ENCODE peak calls at places on chromosomes 11 and 22, in six cellular contexts. J is fibroblast of mammary gland, P is vagina, O is CD14-positive monocyte, C is foreskin keratinocyte, B is fibroblast of lung. Y is an unnamed sample.

GRCh38 chr11:16613401-16614381 is 124.8 kb upstream of the C11orf58 start:
- DNase-seq in J (peak), P (no peak), O (peak), C (peak), B (peak), Y (peak)

GRCh38 chr22:22558972-22559603 is at the start of gene PRAME:
- DNase-seq in J (peak), P (no peak), O (peak), C (no peak), B (peak), Y (no peak)

GRCh38 chr22:49536571-49537131 is 291.0 kb downstream of the BRD1 start:
- DNase-seq in J (no peak), P (no peak), O (no peak), C (no peak), B (no peak), Y (peak)

GRCh38 chr11:108853864-108854263 is 189.0 kb downstream of the DDX10 start:
- DNase-seq in J (no peak), P (no peak), O (no peak), C (peak), B (no peak), Y (no peak)

GRCh38 chr22:37639070-37639760 is at the start of gene SH3BP1:
- DNase-seq in J (no peak), P (no peak), O (peak), C (no peak), B (peak), Y (no peak)

GRCh38 chr11:47620836-47621378 is 21.5 kb downstream of the MTCH2 start:
- DNase-seq in J (no peak), P (no peak), O (no peak), C (no peak), B (no peak), Y (no peak)

GRCh38 chr11:6397636-6398035 is 7.4 kb downstream of the SMPD1 start:
- DNase-seq in J (no peak), P (no peak), O (no peak), C (no peak), B (peak), Y (no peak)

GRCh38 chr11:99739464-99740089 is 718.8 kb downstream of the CNTN5 start:
- DNase-seq in J (peak), P (no peak), O (no peak), C (peak), B (peak), Y (no peak)

GRCh38 chr22:17349172-17349571 is 20.1 kb upstream of the CECR2 start:
- DNase-seq in J (no peak), P (no peak), O (no peak), C (no peak), B (no peak), Y (no peak)

GRCh38 chr11:76690736-76691135 is 20.2 kb upstream of the LRRC32 start:
- DNase-seq in J (peak), P (no peak), O (no peak), C (peak), B (no peak), Y (no peak)

GRCh38 chr11:75554258-75555022 is 7.6 kb upstream of the SERPINH1 start:
- DNase-seq in J (peak), P (no peak), O (no peak), C (peak), B (peak), Y (peak)

GRCh38 chr11:122795281-122795680 is 43.0 kb upstream of the CRTAM start:
- DNase-seq in J (no peak), P (no peak), O (no peak), C (no peak), B (no peak), Y (no peak)

GRCh38 chr22:48629631-48630443 is 1197.8 kb downstream of the BRD1 start:
- DNase-seq in J (no peak), P (no peak), O (no peak), C (no peak), B (no peak), Y (no peak)

GRCh38 chr11:57536947-57537654 is at the start of gene SMTNL1:
- DNase-seq in J (no peak), P (no peak), O (no peak), C (no peak), B (no peak), Y (peak)

GRCh38 chr11:34245043-34245442 is 112.8 kb downstream of the ABTB2 start:
- DNase-seq in J (no peak), P (no peak), O (no peak), C (no peak), B (no peak), Y (no peak)

GRCh38 chr11:61035086-61035835 is 63.8 kb downstream of the CD6 start:
- DNase-seq in J (no peak), P (no peak), O (no peak), C (no peak), B (no peak), Y (no peak)

GRCh38 chr11:7579226-7579825 is 65.5 kb downstream of the PPFIBP2 start:
- DNase-seq in J (peak), P (no peak), O (no peak), C (no peak), B (peak), Y (no peak)

GRCh38 chr22:38031491-38031890 is 25.7 kb upstream of the PICK1 start:
- DNase-seq in J (no peak), P (no peak), O (no peak), C (no peak), B (no peak), Y (no peak)

GRCh38 chr11:3126207-3126865 is 38.8 kb downstream of the OSBPL5 start:
- DNase-seq in J (no peak), P (no peak), O (peak), C (no peak), B (no peak), Y (peak)

GRCh38 chr22:35648066-35649025 is at the start of gene APOL6:
- DNase-seq in J (peak), P (peak), O (no peak), C (peak), B (peak), Y (no peak)

GRCh38 chr22:26295583-26296126 is 126.4 kb downstream of the SEZ6L start:
- DNase-seq in J (no peak), P (no peak), O (no peak), C (no peak), B (no peak), Y (no peak)

GRCh38 chr11:9759519-9760179 is 95.8 kb downstream of the SWAP70 start:
- DNase-seq in J (peak), P (no peak), O (peak), C (peak), B (peak), Y (peak)

GRCh38 chr22:30047364-30047738 is 32.9 kb upstream of the HORMAD2 start:
- DNase-seq in J (peak), P (peak), O (no peak), C (no peak), B (no peak), Y (no peak)

GRCh38 chr11:115924744-115925567 is 420.7 kb upstream of the CADM1 start:
- DNase-seq in J (no peak), P (no peak), O (no peak), C (peak), B (peak), Y (no peak)

GRCh38 chr11:81870815-81871214 is 862.8 kb downstream of the FAM181B start:
- DNase-seq in J (no peak), P (no peak), O (no peak), C (peak), B (no peak), Y (no peak)

GRCh38 chr11:105130189-105130813 is 9.3 kb downstream of the CARD18 start:
- DNase-seq in J (no peak), P (no peak), O (no peak), C (peak), B (no peak), Y (no peak)
- TF ChIP-seq CTCF in J (no peak), P (no peak), O (no peak), C (no peak), B (no peak), Y (no peak)

DNA sequence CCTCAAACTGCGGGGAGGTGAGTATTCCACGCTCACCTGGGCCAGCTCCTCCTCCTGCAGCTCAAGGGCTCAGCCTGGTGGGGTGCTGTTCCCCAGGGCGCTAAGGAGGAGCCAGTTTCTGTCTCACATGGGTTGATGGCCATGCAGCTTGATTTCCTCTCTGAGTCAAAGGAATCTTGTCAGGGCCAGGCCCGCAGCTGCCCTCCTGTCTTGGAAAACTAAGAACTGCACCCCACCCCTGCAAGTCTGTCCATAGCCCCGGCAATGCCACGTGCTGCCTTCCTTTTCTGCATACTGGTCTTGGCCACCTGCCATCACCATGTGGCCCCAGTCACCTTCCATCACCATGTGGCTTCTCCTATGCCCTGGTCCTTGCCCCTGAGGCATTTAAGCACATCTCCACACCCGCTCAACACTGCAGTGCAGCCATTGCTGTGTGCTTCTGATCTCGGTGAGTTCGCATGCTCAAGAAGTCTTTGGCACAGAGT is 35.2 kb upstream of the CLDN5 start:
- DNase-seq in J (no peak), P (no peak), O (no peak), C (peak), B (no peak), Y (no peak)
- TF ChIP-seq CTCF in J (no peak), P (no peak), O (no peak), C (peak), B (no peak), Y (no peak)

GRCh38 chr11:124984512-124984854 is 30.5 kb downstream of the CCDC15 start:
- DNase-seq in J (no peak), P (no peak), O (no peak), C (no peak), B (no peak), Y (no peak)

GRCh38 chr11:124987096-124987495 is 33.1 kb downstream of the CCDC15 start:
- DNase-seq in J (no peak), P (no peak), O (no peak), C (no peak), B (no peak), Y (no peak)

GRCh38 chr11:124988063-124988462 is 34.1 kb downstream of the CCDC15 start:
- DNase-seq in J (no peak), P (no peak), O (no peak), C (no peak), B (no peak), Y (no peak)

GRCh38 chr11:124982043-124982442 is 28.0 kb downstream of the CCDC15 start:
- DNase-seq in J (no peak), P (no peak), O (no peak), C (no peak), B (no peak), Y (no peak)

GRCh38 chr11:124983674-124984511 is 29.9 kb downstream of the CCDC15 start:
- DNase-seq in J (no peak), P (no peak), O (no peak), C (no peak), B (no peak), Y (peak)
- TF ChIP-seq CTCF in J (no peak), P (no peak), O (no peak), C (no peak), B (no peak), Y (no peak)

GRCh38 chr22:46036558-46037408 is 59.8 kb upstream of the WNT7B start:
- DNase-seq in J (peak), P (no peak), O (no peak), C (peak), B (peak), Y (peak)
- TF ChIP-seq CTCF in J (peak), P (no peak), O (no peak), C (peak), B (no peak), Y (peak)

GRCh38 chr22:41285820-41286638 is at the start of gene RANGAP1:
- DNase-seq in J (peak), P (peak), O (peak), C (peak), B (peak), Y (peak)
- TF ChIP-seq CTCF in J (peak), P (peak), O (peak), C (peak), B (no peak), Y (peak)

Y was measured in chondrocyte.